ENCODE peak calls at places on chromosomes 11 and 22, in five cellular contexts. One of them, this sample, is unnamed.

GRCh38 chr11:73236879-73237278 is 18.8 kb downstream of the P2RY2 start:
- DNase-seq in body of pancreas: peak
- DNase-seq in A549: peak
- DNase-seq in uterus: no peak
- DNase-seq in spleen: peak
- DNase-seq in this sample: peak

GRCh38 chr11:57567210-57567511 is 311 bp downstream of the UBE2L6 start:
- DNase-seq in body of pancreas: no peak
- DNase-seq in A549: no peak
- DNase-seq in uterus: peak
- DNase-seq in spleen: no peak
- DNase-seq in this sample: peak

GRCh38 chr11:25242928-25243327 is 746.1 kb downstream of the LUZP2 start:
- DNase-seq in body of pancreas: no peak
- DNase-seq in A549: no peak
- DNase-seq in uterus: no peak
- DNase-seq in spleen: no peak
- DNase-seq in this sample: no peak

GRCh38 chr22:30575011-30575671 is 676 bp upstream of the GAL3ST1 start:
- DNase-seq in body of pancreas: peak
- DNase-seq in A549: no peak
- DNase-seq in uterus: peak
- DNase-seq in spleen: no peak
- DNase-seq in this sample: no peak

GRCh38 chr11:789951-790350 is at the start of gene CEND1:
- DNase-seq in body of pancreas: no peak
- DNase-seq in A549: peak
- DNase-seq in uterus: no peak
- DNase-seq in spleen: no peak
- DNase-seq in this sample: no peak

GRCh38 chr22:28958611-28959010 is 75.2 kb downstream of the ZNRF3 start:
- DNase-seq in body of pancreas: no peak
- DNase-seq in A549: no peak
- DNase-seq in uterus: no peak
- DNase-seq in spleen: no peak
- DNase-seq in this sample: no peak

GRCh38 chr11:68021167-68021787 is 9.2 kb upstream of the NDUFS8 start:
- DNase-seq in body of pancreas: peak
- DNase-seq in A549: peak
- DNase-seq in uterus: no peak
- DNase-seq in spleen: no peak
- DNase-seq in this sample: no peak

GRCh38 chr11:43987384-43988039 is 45.1 kb downstream of the C11orf96 start:
- DNase-seq in body of pancreas: peak
- DNase-seq in A549: no peak
- DNase-seq in uterus: peak
- DNase-seq in spleen: no peak
- DNase-seq in this sample: no peak

GRCh38 chr11:68956142-68956541 is 24.6 kb downstream of the MRGPRD start:
- DNase-seq in body of pancreas: no peak
- DNase-seq in A549: no peak
- DNase-seq in uterus: no peak
- DNase-seq in spleen: no peak
- DNase-seq in this sample: peak

GRCh38 chr11:115941481-115941993 is 437.3 kb upstream of the CADM1 start:
- DNase-seq in body of pancreas: peak
- DNase-seq in A549: no peak
- DNase-seq in uterus: peak
- DNase-seq in spleen: no peak
- DNase-seq in this sample: no peak

GRCh38 chr22:41023299-41023623 is 69.1 kb upstream of the EP300 start:
- DNase-seq in body of pancreas: no peak
- DNase-seq in A549: no peak
- DNase-seq in uterus: no peak
- DNase-seq in spleen: no peak
- DNase-seq in this sample: no peak

GRCh38 chr11:20671856-20672546 is 2.6 kb downstream of the NELL1 start:
- DNase-seq in body of pancreas: no peak
- DNase-seq in A549: peak
- DNase-seq in uterus: no peak
- DNase-seq in spleen: no peak
- DNase-seq in this sample: no peak

GRCh38 chr11:124717786-124718634 is 21.7 kb upstream of the NRGN start:
- DNase-seq in body of pancreas: no peak
- DNase-seq in A549: no peak
- DNase-seq in uterus: no peak
- DNase-seq in spleen: peak
- DNase-seq in this sample: no peak

GRCh38 chr22:49305966-49306631 is 521.6 kb downstream of the BRD1 start:
- DNase-seq in body of pancreas: peak
- DNase-seq in A549: no peak
- DNase-seq in uterus: no peak
- DNase-seq in spleen: peak
- DNase-seq in this sample: no peak

GRCh38 chr22:37462983-37463382 is 23.2 kb downstream of the MFNG start:
- DNase-seq in body of pancreas: no peak
- DNase-seq in A549: no peak
- DNase-seq in uterus: no peak
- DNase-seq in spleen: no peak
- DNase-seq in this sample: peak

GRCh38 chr22:49956914-49957825 is 3.4 kb upstream of the PIM3 start:
- DNase-seq in body of pancreas: no peak
- DNase-seq in A549: no peak
- DNase-seq in uterus: no peak
- DNase-seq in spleen: peak
- DNase-seq in this sample: no peak

GRCh38 chr11:5891216-5891800 is 1.7 kb upstream of the OR52E5 start:
- DNase-seq in body of pancreas: no peak
- DNase-seq in A549: peak
- DNase-seq in uterus: no peak
- DNase-seq in spleen: no peak
- DNase-seq in this sample: peak

GRCh38 chr11:101390539-101390938 is 193.3 kb downstream of the TRPC6 start:
- DNase-seq in body of pancreas: no peak
- DNase-seq in A549: peak
- DNase-seq in uterus: no peak
- DNase-seq in spleen: no peak
- DNase-seq in this sample: no peak

GRCh38 chr22:48897638-48897954 is 930.1 kb downstream of the BRD1 start:
- DNase-seq in body of pancreas: no peak
- DNase-seq in A549: no peak
- DNase-seq in uterus: no peak
- DNase-seq in spleen: peak
- DNase-seq in this sample: no peak

GRCh38 chr11:19753451-19754041 is 40.9 kb downstream of the NAV2 start:
- DNase-seq in body of pancreas: no peak
- DNase-seq in A549: no peak
- DNase-seq in uterus: no peak
- DNase-seq in spleen: no peak
- DNase-seq in this sample: no peak

GRCh38 chr11:63917685-63918523 is 940 bp upstream of the RCOR2 start:
- DNase-seq in body of pancreas: peak
- DNase-seq in A549: peak
- DNase-seq in uterus: peak
- DNase-seq in spleen: no peak
- DNase-seq in this sample: peak

GRCh38 chr11:111479666-111480065 is 32.5 kb downstream of the BTG4 start:
- DNase-seq in body of pancreas: no peak
- DNase-seq in A549: no peak
- DNase-seq in uterus: no peak
- DNase-seq in spleen: no peak
- DNase-seq in this sample: no peak

DNA sequence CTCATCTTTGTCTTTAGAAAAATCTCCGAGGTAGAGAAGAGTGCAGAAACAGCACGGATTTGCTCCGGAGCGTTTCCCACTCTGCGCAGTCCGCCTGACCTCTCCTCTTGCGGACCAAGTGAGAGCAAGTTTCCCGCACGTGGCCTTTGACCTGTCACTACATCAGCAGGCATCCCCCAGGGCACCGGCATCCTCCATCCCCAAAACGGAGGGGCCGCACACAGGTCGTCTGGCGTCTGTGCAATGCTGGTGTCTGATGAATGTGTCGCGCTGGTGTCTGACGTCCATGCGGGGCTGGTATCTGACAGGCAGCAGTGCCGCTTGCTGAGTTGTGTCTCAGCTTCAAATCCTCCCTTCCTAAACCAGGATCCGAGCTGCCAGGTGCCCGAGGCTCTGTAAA is 739 bp upstream of the MRGPRE start:
- DNase-seq in body of pancreas: no peak
- DNase-seq in A549: no peak
- DNase-seq in uterus: no peak
- DNase-seq in spleen: no peak
- DNase-seq in this sample: no peak
- TF ChIP-seq POLR2A in body of pancreas: no peak
- TF ChIP-seq POLR2A in A549: no peak
- TF ChIP-seq POLR2A in uterus: no peak
- TF ChIP-seq POLR2A in spleen: no peak
- TF ChIP-seq POLR2A in this sample: no peak

DNA sequence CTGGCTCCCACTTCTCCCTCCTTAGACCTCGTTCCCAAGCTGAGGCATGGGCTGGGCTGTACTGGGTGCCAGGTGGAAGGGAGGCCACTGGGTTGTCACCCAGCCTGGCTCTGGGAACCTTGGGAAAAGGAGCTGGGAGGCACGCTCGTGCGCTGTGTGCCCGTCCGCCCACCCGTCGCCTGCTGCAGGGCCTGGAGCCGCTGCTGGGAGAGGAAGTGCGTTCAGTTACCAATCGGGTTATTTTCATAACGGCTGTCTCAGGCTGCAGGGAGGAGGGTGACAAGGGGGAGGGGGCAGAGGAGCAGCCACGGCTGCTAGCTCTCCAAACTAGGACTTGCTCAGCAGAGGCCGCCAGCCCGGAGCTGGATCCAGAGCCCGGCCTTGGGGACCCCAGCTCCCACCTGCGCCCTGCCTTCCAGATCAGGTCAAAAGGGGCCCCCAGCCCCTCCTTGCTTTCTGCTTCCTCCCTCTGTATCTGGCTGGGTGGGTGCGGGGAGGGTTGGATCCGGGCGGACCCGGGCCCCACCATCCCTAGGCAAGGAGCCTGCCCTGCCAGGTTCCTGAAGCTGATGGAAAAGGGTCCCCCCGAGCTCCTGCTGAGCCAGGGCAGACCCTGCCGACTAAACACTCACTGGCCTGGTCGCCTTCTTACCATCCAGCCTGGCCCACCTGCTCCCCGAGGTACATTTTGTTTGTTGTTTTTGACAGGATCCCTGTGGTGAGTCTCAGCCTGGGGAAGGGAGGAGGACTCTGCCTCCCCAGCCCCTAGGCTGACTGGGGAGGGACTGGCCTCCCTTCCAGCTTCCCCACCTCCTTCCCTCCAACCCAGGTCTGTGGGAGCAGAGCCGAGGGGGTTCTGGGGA is 14.3 kb downstream of the DGKZ start:
- DNase-seq in body of pancreas: no peak
- DNase-seq in A549: no peak
- DNase-seq in uterus: no peak
- DNase-seq in spleen: peak
- DNase-seq in this sample: peak
- TF ChIP-seq POLR2A in body of pancreas: no peak
- TF ChIP-seq POLR2A in A549: no peak
- TF ChIP-seq POLR2A in uterus: no peak
- TF ChIP-seq POLR2A in spleen: no peak
- TF ChIP-seq POLR2A in this sample: peak

GRCh38 chr11:110199184-110199981 is 97.0 kb downstream of the RDX start:
- DNase-seq in body of pancreas: no peak
- DNase-seq in A549: no peak
- DNase-seq in uterus: no peak
- DNase-seq in spleen: no peak
- DNase-seq in this sample: no peak

GRCh38 chr11:110198031-110198729 is 98.2 kb downstream of the RDX start:
- DNase-seq in body of pancreas: no peak
- DNase-seq in A549: no peak
- DNase-seq in uterus: no peak
- DNase-seq in spleen: peak
- DNase-seq in this sample: no peak

GRCh38 chr11:110200241-110200640 is 96.2 kb downstream of the RDX start:
- DNase-seq in body of pancreas: no peak
- DNase-seq in A549: no peak
- DNase-seq in uterus: no peak
- DNase-seq in spleen: no peak
- DNase-seq in this sample: no peak

GRCh38 chr11:110196884-110197420 is 99.5 kb downstream of the RDX start:
- DNase-seq in body of pancreas: no peak
- DNase-seq in A549: no peak
- DNase-seq in uterus: no peak
- DNase-seq in spleen: no peak
- DNase-seq in this sample: no peak

DNA sequence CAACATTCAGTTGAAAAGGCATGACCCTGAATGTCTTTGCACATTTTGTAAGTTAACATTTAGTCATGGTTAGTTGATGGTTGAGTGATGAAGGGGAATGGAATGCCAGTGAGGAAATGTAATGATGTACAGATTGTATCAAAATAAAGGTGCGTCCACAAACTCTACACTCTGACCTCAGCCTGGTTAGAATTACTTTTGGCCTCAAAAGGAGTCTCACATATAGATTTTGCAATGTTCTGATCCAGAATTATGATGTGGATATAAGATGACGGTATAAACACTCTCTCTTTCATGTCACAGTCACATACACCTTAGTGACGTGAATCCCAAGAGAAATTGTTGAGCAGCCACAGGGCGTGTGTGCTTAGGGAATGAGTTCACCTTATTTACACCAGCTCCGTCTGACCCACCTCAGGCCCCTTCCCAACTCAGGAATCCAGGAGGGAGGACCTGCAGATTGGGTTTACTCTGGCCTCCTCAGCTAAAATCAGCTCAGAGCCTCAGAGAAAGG is 100.1 kb downstream of the RDX start:
- DNase-seq in body of pancreas: no peak
- DNase-seq in A549: peak
- DNase-seq in uterus: no peak
- DNase-seq in spleen: no peak
- DNase-seq in this sample: no peak
- TF ChIP-seq POLR2A in body of pancreas: no peak
- TF ChIP-seq POLR2A in A549: no peak
- TF ChIP-seq POLR2A in uterus: no peak
- TF ChIP-seq POLR2A in spleen: no peak
- TF ChIP-seq POLR2A in this sample: no peak

DNA sequence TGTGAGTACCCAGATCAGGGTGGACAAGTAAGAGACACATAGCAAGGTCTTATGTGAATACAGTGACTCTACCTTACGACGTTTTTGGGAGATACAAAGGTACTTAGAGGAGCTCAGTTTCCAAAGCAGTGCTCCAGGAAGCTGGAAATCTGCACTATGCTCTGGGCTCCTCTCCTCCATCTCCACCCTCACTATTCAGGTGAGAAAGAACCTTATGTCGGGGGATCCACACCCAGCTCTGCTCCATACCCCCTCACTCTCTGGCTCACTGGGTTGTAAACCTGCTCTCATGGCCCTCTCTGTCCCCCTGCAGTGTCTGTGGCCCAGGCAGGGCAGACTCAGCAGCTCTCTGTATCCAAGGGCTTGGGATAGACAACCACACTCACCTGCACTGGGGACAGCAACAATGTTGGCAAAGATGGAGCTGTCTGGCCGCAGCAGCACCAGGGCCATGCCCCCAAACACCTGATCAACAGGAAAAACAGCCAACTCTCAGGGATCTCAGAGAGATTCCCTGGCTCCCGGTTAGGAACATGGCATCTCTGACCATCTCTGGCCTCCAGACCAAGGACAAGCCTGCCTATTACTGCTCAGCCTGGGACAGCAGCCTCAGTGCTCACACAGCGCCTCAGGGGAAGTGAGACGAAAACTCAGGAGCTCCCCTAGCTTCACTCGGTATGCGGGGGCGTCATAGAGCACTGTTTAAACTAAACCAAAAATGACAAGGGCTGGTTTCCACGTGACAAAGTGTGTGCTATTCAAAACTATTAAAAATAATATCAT is 60.9 kb upstream of the TOP3B start:
- DNase-seq in body of pancreas: no peak
- DNase-seq in A549: no peak
- DNase-seq in uterus: no peak
- DNase-seq in spleen: no peak
- DNase-seq in this sample: no peak
- TF ChIP-seq POLR2A in body of pancreas: no peak
- TF ChIP-seq POLR2A in A549: no peak
- TF ChIP-seq POLR2A in uterus: no peak
- TF ChIP-seq POLR2A in spleen: no peak
- TF ChIP-seq POLR2A in this sample: no peak

This sample was measured in erythroblast.